ENCODE peak calls at places on chromosomes 7 and 10, in ten cellular contexts. One of them, this sample, is unnamed.

GRCh38 chr10:69656719-69657269 is 26.7 kb downstream of the FAM241B start:
- DNase-seq in prostate gland: no peak
- DNase-seq in lower leg skin: no peak
- DNase-seq in psoas muscle: peak; percentile 7
- DNase-seq in fibroblast of the aortic adventitia: no peak
- DNase-seq in neural progenitor cell: no peak
- DNase-seq in AG04450: no peak
- DNase-seq in dorsolateral prefrontal cortex: no peak
- DNase-seq in stomach: no peak
- DNase-seq in left lung: no peak
- DNase-seq in this sample: no peak

GRCh38 chr7:102393467-102393866 is 2.7 kb upstream of the PRKRIP1 start:
- DNase-seq in prostate gland: no peak
- DNase-seq in lower leg skin: no peak
- DNase-seq in psoas muscle: no peak
- DNase-seq in fibroblast of the aortic adventitia: no peak
- DNase-seq in neural progenitor cell: no peak
- DNase-seq in AG04450: no peak
- DNase-seq in dorsolateral prefrontal cortex: no peak
- DNase-seq in stomach: no peak
- DNase-seq in left lung: no peak
- DNase-seq in this sample: no peak

GRCh38 chr7:33745934-33746333 is 159.4 kb upstream of the BMPER start:
- DNase-seq in prostate gland: no peak
- DNase-seq in lower leg skin: no peak
- DNase-seq in psoas muscle: no peak
- DNase-seq in fibroblast of the aortic adventitia: peak; percentile 48
- DNase-seq in neural progenitor cell: no peak
- DNase-seq in AG04450: no peak
- DNase-seq in dorsolateral prefrontal cortex: no peak
- DNase-seq in stomach: no peak
- DNase-seq in left lung: no peak
- DNase-seq in this sample: no peak

GRCh38 chr7:22157552-22157951 is 199.4 kb downstream of the RAPGEF5 start:
- DNase-seq in prostate gland: no peak
- DNase-seq in lower leg skin: no peak
- DNase-seq in psoas muscle: no peak
- DNase-seq in fibroblast of the aortic adventitia: no peak
- DNase-seq in neural progenitor cell: no peak
- DNase-seq in AG04450: no peak
- DNase-seq in dorsolateral prefrontal cortex: no peak
- DNase-seq in stomach: no peak
- DNase-seq in left lung: no peak
- DNase-seq in this sample: no peak

GRCh38 chr7:69868921-69869320 is 270.6 kb downstream of the AUTS2 start:
- DNase-seq in prostate gland: no peak
- DNase-seq in lower leg skin: no peak
- DNase-seq in psoas muscle: no peak
- DNase-seq in fibroblast of the aortic adventitia: no peak
- DNase-seq in neural progenitor cell: no peak
- DNase-seq in AG04450: no peak
- DNase-seq in dorsolateral prefrontal cortex: no peak
- DNase-seq in stomach: no peak
- DNase-seq in left lung: no peak
- DNase-seq in this sample: no peak

GRCh38 chr7:47941136-47941844 is 7.0 kb downstream of the PKD1L1 start:
- DNase-seq in prostate gland: no peak
- DNase-seq in lower leg skin: no peak
- DNase-seq in psoas muscle: no peak
- DNase-seq in fibroblast of the aortic adventitia: peak; percentile 86
- DNase-seq in neural progenitor cell: no peak
- DNase-seq in AG04450: no peak
- DNase-seq in dorsolateral prefrontal cortex: no peak
- DNase-seq in stomach: no peak
- DNase-seq in left lung: no peak
- DNase-seq in this sample: peak; percentile 64

GRCh38 chr10:69090687-69091450 is 3.0 kb downstream of the SRGN start:
- DNase-seq in prostate gland: no peak
- DNase-seq in lower leg skin: no peak
- DNase-seq in psoas muscle: no peak
- DNase-seq in fibroblast of the aortic adventitia: peak; percentile 23
- DNase-seq in neural progenitor cell: no peak
- DNase-seq in AG04450: no peak
- DNase-seq in dorsolateral prefrontal cortex: no peak
- DNase-seq in stomach: no peak
- DNase-seq in left lung: no peak
- DNase-seq in this sample: peak; percentile 55

GRCh38 chr7:43281268-43281667 is 168.8 kb downstream of the HECW1 start:
- DNase-seq in prostate gland: no peak
- DNase-seq in lower leg skin: no peak
- DNase-seq in psoas muscle: no peak
- DNase-seq in fibroblast of the aortic adventitia: no peak
- DNase-seq in neural progenitor cell: no peak
- DNase-seq in AG04450: no peak
- DNase-seq in dorsolateral prefrontal cortex: no peak
- DNase-seq in stomach: no peak
- DNase-seq in left lung: no peak
- DNase-seq in this sample: no peak

GRCh38 chr7:112573302-112574039 is 92.7 kb downstream of the LSMEM1 start:
- DNase-seq in prostate gland: no peak
- DNase-seq in lower leg skin: no peak
- DNase-seq in psoas muscle: no peak
- DNase-seq in fibroblast of the aortic adventitia: peak; percentile 4
- DNase-seq in neural progenitor cell: no peak
- DNase-seq in AG04450: no peak
- DNase-seq in dorsolateral prefrontal cortex: no peak
- DNase-seq in stomach: no peak
- DNase-seq in left lung: no peak
- DNase-seq in this sample: peak; percentile 27

GRCh38 chr7:79854621-79855020 is 280.0 kb upstream of the GNAI1 start:
- DNase-seq in prostate gland: no peak
- DNase-seq in lower leg skin: no peak
- DNase-seq in psoas muscle: no peak
- DNase-seq in fibroblast of the aortic adventitia: peak; percentile 27
- DNase-seq in neural progenitor cell: no peak
- DNase-seq in AG04450: no peak
- DNase-seq in dorsolateral prefrontal cortex: no peak
- DNase-seq in stomach: no peak
- DNase-seq in left lung: no peak
- DNase-seq in this sample: peak; percentile 67

GRCh38 chr10:99292159-99292558 is 37.0 kb upstream of the CNNM1 start:
- DNase-seq in prostate gland: no peak
- DNase-seq in lower leg skin: no peak
- DNase-seq in psoas muscle: no peak
- DNase-seq in fibroblast of the aortic adventitia: no peak
- DNase-seq in neural progenitor cell: no peak
- DNase-seq in AG04450: no peak
- DNase-seq in dorsolateral prefrontal cortex: no peak
- DNase-seq in stomach: no peak
- DNase-seq in left lung: no peak
- DNase-seq in this sample: peak; percentile 82

GRCh38 chr10:99296605-99297004 is 32.6 kb upstream of the CNNM1 start:
- DNase-seq in prostate gland: no peak
- DNase-seq in lower leg skin: no peak
- DNase-seq in psoas muscle: no peak
- DNase-seq in fibroblast of the aortic adventitia: no peak
- DNase-seq in neural progenitor cell: no peak
- DNase-seq in AG04450: no peak
- DNase-seq in dorsolateral prefrontal cortex: no peak
- DNase-seq in stomach: no peak
- DNase-seq in left lung: no peak
- DNase-seq in this sample: no peak

DNA sequence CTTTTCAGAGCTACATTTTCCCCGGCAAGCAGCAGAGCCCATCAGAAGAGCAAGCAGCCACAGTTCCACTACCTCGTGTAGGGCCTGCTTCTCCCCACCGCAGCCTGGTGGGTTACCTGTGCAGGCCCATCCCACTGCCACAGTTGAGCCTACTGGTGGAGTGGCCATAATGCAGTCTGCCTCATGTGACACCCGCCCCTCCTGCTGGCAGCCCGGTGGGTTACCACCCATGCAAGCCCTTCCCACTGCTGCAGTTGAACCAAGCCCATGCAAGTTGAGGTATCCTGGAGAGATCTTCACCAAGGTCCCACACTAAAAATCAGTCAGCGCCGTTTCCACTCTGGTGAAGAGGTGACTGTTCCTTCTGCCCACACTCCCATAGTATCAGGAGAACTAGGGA is 32.1 kb upstream of the CNNM1 start:
- DNase-seq in prostate gland: no peak
- DNase-seq in lower leg skin: no peak
- DNase-seq in psoas muscle: no peak
- DNase-seq in fibroblast of the aortic adventitia: no peak
- DNase-seq in neural progenitor cell: no peak
- DNase-seq in AG04450: no peak
- DNase-seq in dorsolateral prefrontal cortex: no peak
- DNase-seq in stomach: no peak
- DNase-seq in left lung: no peak
- DNase-seq in this sample: no peak
- H3K4me3 ChIP-seq in prostate gland: no peak overlapping the region
- H3K4me3 ChIP-seq in lower leg skin: no peak overlapping the region
- H3K4me3 ChIP-seq in psoas muscle: no peak overlapping the region
- H3K4me3 ChIP-seq in fibroblast of the aortic adventitia: no peak overlapping the region
- H3K4me3 ChIP-seq in neural progenitor cell: no peak overlapping the region
- H3K4me3 ChIP-seq in AG04450: no peak overlapping the region
- H3K4me3 ChIP-seq in dorsolateral prefrontal cortex: no peak overlapping the region
- H3K4me3 ChIP-seq in stomach: no peak overlapping the region
- H3K4me3 ChIP-seq in left lung: no peak overlapping the region
- H3K4me3 ChIP-seq in this sample: no peak overlapping the region

GRCh38 chr10:89207801-89208551 is 859 bp upstream of the CH25H start:
- DNase-seq in prostate gland: peak; percentile 10
- DNase-seq in lower leg skin: no peak
- DNase-seq in psoas muscle: peak; percentile 68
- DNase-seq in fibroblast of the aortic adventitia: no peak
- DNase-seq in neural progenitor cell: peak; percentile 65
- DNase-seq in AG04450: no peak
- DNase-seq in dorsolateral prefrontal cortex: no peak
- DNase-seq in stomach: no peak
- DNase-seq in left lung: peak; percentile 53
- DNase-seq in this sample: peak; percentile 33

GRCh38 chr10:89207181-89207800 is at the start of gene CH25H:
- DNase-seq in prostate gland: peak; percentile 50
- DNase-seq in lower leg skin: peak; percentile 81
- DNase-seq in psoas muscle: peak; percentile 84
- DNase-seq in fibroblast of the aortic adventitia: peak; percentile 71
- DNase-seq in neural progenitor cell: peak; percentile 81
- DNase-seq in AG04450: no peak
- DNase-seq in dorsolateral prefrontal cortex: peak; percentile 91
- DNase-seq in stomach: peak; percentile 64
- DNase-seq in left lung: peak; percentile 89
- DNase-seq in this sample: peak; percentile 65

GRCh38 chr10:89209718-89210117 is 2.6 kb upstream of the CH25H start:
- DNase-seq in prostate gland: no peak
- DNase-seq in lower leg skin: no peak
- DNase-seq in psoas muscle: no peak
- DNase-seq in fibroblast of the aortic adventitia: no peak
- DNase-seq in neural progenitor cell: no peak
- DNase-seq in AG04450: no peak
- DNase-seq in dorsolateral prefrontal cortex: no peak
- DNase-seq in stomach: no peak
- DNase-seq in left lung: no peak
- DNase-seq in this sample: no peak

GRCh38 chr10:89204621-89205020 is 2.5 kb downstream of the CH25H start:
- DNase-seq in prostate gland: no peak
- DNase-seq in lower leg skin: no peak
- DNase-seq in psoas muscle: no peak
- DNase-seq in fibroblast of the aortic adventitia: no peak
- DNase-seq in neural progenitor cell: no peak
- DNase-seq in AG04450: no peak
- DNase-seq in dorsolateral prefrontal cortex: no peak
- DNase-seq in stomach: no peak
- DNase-seq in left lung: no peak
- DNase-seq in this sample: no peak

DNA sequence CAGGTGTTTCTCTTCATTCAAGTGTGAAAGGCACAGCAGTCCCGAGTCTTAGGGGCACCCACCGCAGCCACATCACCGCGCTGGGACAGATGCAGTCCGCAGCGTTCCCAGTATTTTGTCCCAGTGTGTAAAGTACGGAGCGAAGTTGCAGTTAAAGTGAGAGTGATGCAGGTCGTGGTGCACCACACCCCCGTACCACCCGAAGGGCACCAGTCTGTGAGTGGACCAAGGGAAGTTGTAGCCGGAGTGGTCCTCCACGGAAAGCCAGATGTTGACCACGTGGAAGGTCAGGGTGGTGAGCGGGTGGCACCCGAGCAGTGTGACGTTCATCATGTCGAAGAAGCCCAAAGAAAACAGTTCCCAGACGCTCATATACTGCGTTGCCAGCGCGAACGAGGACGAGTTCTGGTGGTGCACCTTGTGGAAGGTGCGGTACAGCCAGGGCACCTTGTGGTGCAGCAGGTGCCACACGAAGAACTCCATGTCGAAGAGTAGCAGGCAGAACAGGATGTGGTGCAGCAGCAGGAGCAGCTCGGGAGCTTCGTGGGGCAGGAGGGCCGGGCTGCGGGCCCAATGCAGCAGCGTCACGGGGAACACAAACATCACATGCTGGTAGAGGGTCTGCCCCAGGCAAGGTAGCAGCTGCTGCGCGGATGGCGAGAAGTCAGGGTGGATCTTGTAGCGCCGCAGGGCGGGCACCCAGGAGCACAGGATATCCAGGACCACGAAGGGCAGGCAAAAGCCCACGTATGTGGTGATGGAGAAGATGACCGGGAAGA is 526 bp downstream of the CH25H start:
- DNase-seq in prostate gland: peak; percentile 13
- DNase-seq in lower leg skin: peak; percentile 30
- DNase-seq in psoas muscle: peak; percentile 48
- DNase-seq in fibroblast of the aortic adventitia: peak; percentile 20
- DNase-seq in neural progenitor cell: no peak
- DNase-seq in AG04450: no peak
- DNase-seq in dorsolateral prefrontal cortex: peak; percentile 44
- DNase-seq in stomach: peak; percentile 26
- DNase-seq in left lung: peak; percentile 61
- DNase-seq in this sample: peak; percentile 35
- H3K4me3 ChIP-seq in prostate gland: peak overlapping the region; percentile 32
- H3K4me3 ChIP-seq in lower leg skin: peak overlapping the region; percentile 8
- H3K4me3 ChIP-seq in psoas muscle: peak overlapping the region; percentile 65
- H3K4me3 ChIP-seq in fibroblast of the aortic adventitia: peak overlapping the region; percentile 60
- H3K4me3 ChIP-seq in neural progenitor cell: peak overlapping the region; percentile 48
- H3K4me3 ChIP-seq in AG04450: peak overlapping the region; percentile 61
- H3K4me3 ChIP-seq in dorsolateral prefrontal cortex: peak overlapping the region; percentile 73
- H3K4me3 ChIP-seq in stomach: peak overlapping the region; percentile 50
- H3K4me3 ChIP-seq in left lung: peak overlapping the region; percentile 47
- H3K4me3 ChIP-seq in this sample: peak overlapping the region; percentile 52

GRCh38 chr10:35870665-35871310 is 228.7 kb upstream of the FZD8 start:
- DNase-seq in prostate gland: no peak
- DNase-seq in lower leg skin: no peak
- DNase-seq in psoas muscle: no peak
- DNase-seq in fibroblast of the aortic adventitia: no peak
- DNase-seq in neural progenitor cell: no peak
- DNase-seq in AG04450: no peak
- DNase-seq in dorsolateral prefrontal cortex: no peak
- DNase-seq in stomach: no peak
- DNase-seq in left lung: no peak
- DNase-seq in this sample: no peak
- H3K4me3 ChIP-seq in prostate gland: no peak overlapping the region
- H3K4me3 ChIP-seq in lower leg skin: no peak overlapping the region
- H3K4me3 ChIP-seq in psoas muscle: no peak overlapping the region
- H3K4me3 ChIP-seq in fibroblast of the aortic adventitia: no peak overlapping the region
- H3K4me3 ChIP-seq in neural progenitor cell: no peak overlapping the region
- H3K4me3 ChIP-seq in AG04450: no peak overlapping the region
- H3K4me3 ChIP-seq in dorsolateral prefrontal cortex: no peak overlapping the region
- H3K4me3 ChIP-seq in stomach: no peak overlapping the region
- H3K4me3 ChIP-seq in left lung: no peak overlapping the region
- H3K4me3 ChIP-seq in this sample: no peak overlapping the region

GRCh38 chr7:27175005-27175625 is 995 bp upstream of the HOXA10 start:
- DNase-seq in prostate gland: peak; percentile 94
- DNase-seq in lower leg skin: no peak
- DNase-seq in psoas muscle: peak; percentile 61
- DNase-seq in fibroblast of the aortic adventitia: no peak
- DNase-seq in neural progenitor cell: no peak
- DNase-seq in AG04450: no peak
- DNase-seq in dorsolateral prefrontal cortex: no peak
- DNase-seq in stomach: no peak
- DNase-seq in left lung: peak; percentile 14
- DNase-seq in this sample: peak; percentile 93
- H3K4me3 ChIP-seq in prostate gland: peak overlapping the region; percentile 61
- H3K4me3 ChIP-seq in lower leg skin: no peak overlapping the region
- H3K4me3 ChIP-seq in psoas muscle: peak overlapping the region; percentile 79
- H3K4me3 ChIP-seq in fibroblast of the aortic adventitia: no peak overlapping the region
- H3K4me3 ChIP-seq in neural progenitor cell: no peak overlapping the region
- H3K4me3 ChIP-seq in AG04450: no peak overlapping the region
- H3K4me3 ChIP-seq in dorsolateral prefrontal cortex: no peak overlapping the region
- H3K4me3 ChIP-seq in stomach: no peak overlapping the region
- H3K4me3 ChIP-seq in left lung: no peak overlapping the region
- H3K4me3 ChIP-seq in this sample: peak overlapping the region; percentile 67